ENCODE peak calls at places on chromosomes 16 and 17, in seven cellular contexts. I is A549; F is stimulated activated effector memory CD8-positive, alpha-beta T cell treated with anti-CD3 and anti-CD28 coated beads, Interleukin-12 subunit alpha, Interleukin-12 subunit beta, amount 100 ng/mL, for 72 hours; T is psoas muscle; X is heart left ventricle; C is central memory CD8-positive, alpha-beta T cell; V is T-cell. U is an unnamed sample.

GRCh38 chr17:35871415-35871814 is 2.7 kb upstream of the HEATR9 start:
- ATAC-seq in I (peak; percentile 61), F (peak; percentile 61), T (no peak), X (peak; percentile 67), C (no peak), V (peak; percentile 79), U (no peak)

GRCh38 chr16:27646811-27647210 is 96.9 kb downstream of the KATNIP start:
- ATAC-seq in I (no peak), F (no peak), T (no peak), X (no peak), C (no peak), V (no peak), U (no peak)

GRCh38 chr17:46818929-46819859 is 702 bp upstream of the WNT3 start:
- ATAC-seq in I (no peak), F (peak; percentile 40), T (peak; percentile 5), X (no peak), C (no peak), V (no peak), U (peak; percentile 31)

GRCh38 chr16:24775455-24775854 is 46.0 kb downstream of the TNRC6A start:
- ATAC-seq in I (no peak), F (no peak), T (peak; percentile 39), X (no peak), C (no peak), V (no peak), U (no peak)

GRCh38 chr17:39963826-39964225 is 1.0 kb downstream of the GSDMA start:
- ATAC-seq in I (no peak), F (peak; percentile 46), T (no peak), X (no peak), C (no peak), V (peak; percentile 89), U (peak; percentile 57)

GRCh38 chr16:12482821-12483220 is 320.9 kb downstream of the CPPED1 start:
- ATAC-seq in I (no peak), F (no peak), T (no peak), X (no peak), C (no peak), V (no peak), U (no peak)

GRCh38 chr16:87464691-87465300 is 28.0 kb downstream of the ZCCHC14 start:
- ATAC-seq in I (no peak), F (peak; percentile 83), T (peak; percentile 76), X (peak; percentile 86), C (no peak), V (peak; percentile 38), U (peak; percentile 87)

GRCh38 chr16:85524630-85525463 is 88.3 kb upstream of the GSE1 start:
- ATAC-seq in I (peak; percentile 45), F (no peak), T (peak; percentile 62), X (no peak), C (no peak), V (no peak), U (no peak)

GRCh38 chr16:19389246-19389645 is 28.4 kb upstream of the TMC5 start:
- ATAC-seq in I (peak; percentile 86), F (peak; percentile 79), T (no peak), X (no peak), C (no peak), V (no peak), U (peak; percentile 69)

GRCh38 chr17:42049834-42050359 is 504 bp downstream of the C17orf113 start:
- ATAC-seq in I (peak; percentile 64), F (no peak), T (peak; percentile 18), X (no peak), C (no peak), V (no peak), U (no peak)

GRCh38 chr16:88353691-88354090 is 29.1 kb upstream of the ZNF469 start:
- ATAC-seq in I (no peak), F (no peak), T (no peak), X (no peak), C (no peak), V (no peak), U (no peak)

GRCh38 chr16:55685973-55686372 is 30.2 kb downstream of the SLC6A2 start:
- ATAC-seq in I (no peak), F (no peak), T (no peak), X (no peak), C (no peak), V (no peak), U (no peak)

GRCh38 chr16:72401079-72401361 is 229.1 kb upstream of the PMFBP1 start:
- ATAC-seq in I (no peak), F (no peak), T (no peak), X (no peak), C (no peak), V (no peak), U (no peak)

GRCh38 chr16:27464663-27465482 is 62.9 kb downstream of the IL21R start:
- ATAC-seq in I (no peak), F (peak; percentile 86), T (no peak), X (no peak), C (peak; percentile 35), V (no peak), U (peak; percentile 82)

GRCh38 chr16:70410736-70411135 is 28.2 kb downstream of the ST3GAL2 start:
- ATAC-seq in I (no peak), F (no peak), T (no peak), X (no peak), C (no peak), V (no peak), U (no peak)

GRCh38 chr16:25151996-25152395 is 40.5 kb downstream of the LCMT1 start:
- ATAC-seq in I (no peak), F (no peak), T (peak; percentile 85), X (no peak), C (no peak), V (no peak), U (no peak)

GRCh38 chr16:2830355-2830695 is 222 bp downstream of the ZG16B start:
- ATAC-seq in I (peak; percentile 11), F (no peak), T (no peak), X (peak; percentile 11), C (no peak), V (no peak), U (peak; percentile 9)

GRCh38 chr17:17983376-17983775 is 10.7 kb downstream of the DRC3 start:
- ATAC-seq in I (peak; percentile 18), F (no peak), T (no peak), X (peak; percentile 48), C (no peak), V (no peak), U (no peak)

GRCh38 chr16:2815299-2815771 is 1.7 kb upstream of the PRSS21 start:
- ATAC-seq in I (no peak), F (no peak), T (no peak), X (no peak), C (no peak), V (no peak), U (no peak)

GRCh38 chr16:30669026-30670000 is 11.1 kb downstream of the FBRS start:
- ATAC-seq in I (no peak), F (peak; percentile 19), T (no peak), X (no peak), C (no peak), V (no peak), U (no peak)

GRCh38 chr17:8496081-8496480 is 60.4 kb downstream of the NDEL1 start:
- ATAC-seq in I (no peak), F (no peak), T (no peak), X (no peak), C (no peak), V (no peak), U (no peak)

GRCh38 chr16:84526794-84527485 is 22.5 kb upstream of the MEAK7 start:
- ATAC-seq in I (no peak), F (no peak), T (peak; percentile 41), X (peak; percentile 68), C (no peak), V (no peak), U (no peak)

GRCh38 chr16:23903001-23903414 is 67.2 kb downstream of the PRKCB start:
- ATAC-seq in I (no peak), F (no peak), T (no peak), X (no peak), C (no peak), V (no peak), U (peak; percentile 83)

GRCh38 chr16:1293921-1294656 is 15.3 kb upstream of the UBE2I start:
- ATAC-seq in I (no peak), F (no peak), T (no peak), X (no peak), C (no peak), V (no peak), U (no peak)

GRCh38 chr16:25011891-25012499 is 3.2 kb downstream of the ARHGAP17 start:
- ATAC-seq in I (no peak), F (no peak), T (no peak), X (no peak), C (no peak), V (no peak), U (no peak)

GRCh38 chr17:72928454-72929136 is 163.9 kb downstream of the SLC39A11 start:
- ATAC-seq in I (no peak), F (no peak), T (no peak), X (no peak), C (no peak), V (no peak), U (no peak)

GRCh38 chr16:14629612-14629918 is 495 bp downstream of the PARN start:
- ATAC-seq in I (peak; percentile 1), F (no peak), T (no peak), X (no peak), C (no peak), V (peak; percentile 1), U (peak; percentile 2)

GRCh38 chr17:40582328-40582901 is 17.1 kb upstream of the CCR7 start:
- ATAC-seq in I (peak; percentile 26), F (peak; percentile 85), T (peak; percentile 73), X (peak; percentile 95), C (peak; percentile 96), V (peak; percentile 89), U (peak; percentile 81)

GRCh38 chr16:62829084-62829483 is 792.8 kb upstream of the CDH8 start:
- ATAC-seq in I (no peak), F (no peak), T (no peak), X (no peak), C (no peak), V (no peak), U (no peak)

GRCh38 chr17:6970992-6971391 is 24.9 kb upstream of the ALOX12 start:
- ATAC-seq in I (no peak), F (peak; percentile 85), T (no peak), X (no peak), C (no peak), V (no peak), U (peak; percentile 78)

GRCh38 chr17:56896968-56897359 is 16.9 kb downstream of the TRIM25 start:
- ATAC-seq in I (no peak), F (no peak), T (no peak), X (no peak), C (no peak), V (no peak), U (no peak)

GRCh38 chr17:3639981-3640596 is 3.5 kb downstream of the CTNS start:
- ATAC-seq in I (no peak), F (peak; percentile 44), T (peak; percentile 21), X (no peak), C (no peak), V (no peak), U (peak; percentile 32)

GRCh38 chr16:4092547-4093265 is 23.5 kb downstream of the ADCY9 start:
- ATAC-seq in I (no peak), F (no peak), T (peak; percentile 51), X (no peak), C (no peak), V (no peak), U (no peak)

GRCh38 chr17:19440421-19440820 is 29.4 kb downstream of the RNF112 start:
- ATAC-seq in I (no peak), F (peak; percentile 26), T (no peak), X (no peak), C (no peak), V (no peak), U (peak; percentile 56)

GRCh38 chr17:36505171-36505570 is 18.7 kb downstream of the ZNHIT3 start:
- ATAC-seq in I (no peak), F (no peak), T (no peak), X (no peak), C (no peak), V (no peak), U (no peak)

GRCh38 chr17:81148986-81149533 is 16.2 kb upstream of the PVALEF start:
- ATAC-seq in I (peak; percentile 35), F (peak; percentile 38), T (no peak), X (no peak), C (no peak), V (no peak), U (no peak)

GRCh38 chr16:55552621-55553020 is 13.9 kb upstream of the CAPNS2 start:
- ATAC-seq in I (no peak), F (no peak), T (peak; percentile 96), X (no peak), C (no peak), V (no peak), U (no peak)

GRCh38 chr17:60557805-60558204 is 31.8 kb upstream of the APPBP2 start:
- ATAC-seq in I (no peak), F (no peak), T (no peak), X (no peak), C (no peak), V (no peak), U (no peak)

U was measured in activated T-helper 17 cell treated with anti-CD3 and anti-CD28 coated beads, Interleukin-2, amount 50 U/mL, for 72 hours.